ENCODE peak calls at places on chromosomes 4 and X, in eight cellular contexts. One of them, this sample, is unnamed.

GRCh38 chrX:69503228-69503834 is 795 bp upstream of the NALF2 start:
- DNase-seq in activated naive CD4-positive, alpha-beta T cell treated with anti-CD3 and anti-CD28 coated beads, Interleukin-2, amount 50 U/mL, for 72 hours: no peak
- DNase-seq in WTC11: no peak
- DNase-seq in fibroblast of mammary gland: peak
- DNase-seq in C1 segment of cervical spinal cord: peak
- DNase-seq in G401: peak
- DNase-seq in stimulated activated CD4-positive, alpha-beta T cell treated with anti-CD3 and anti-CD28 coated beads, TNF-alpha, amount 100 ng/mL, for 4 hours: no peak
- DNase-seq in stomach: no peak
- DNase-seq in this sample: no peak

GRCh38 chr4:128525939-128526630 is 238.5 kb upstream of the PGRMC2 start:
- DNase-seq in activated naive CD4-positive, alpha-beta T cell treated with anti-CD3 and anti-CD28 coated beads, Interleukin-2, amount 50 U/mL, for 72 hours: no peak
- DNase-seq in WTC11: no peak
- DNase-seq in fibroblast of mammary gland: peak
- DNase-seq in C1 segment of cervical spinal cord: no peak
- DNase-seq in G401: no peak
- DNase-seq in stimulated activated CD4-positive, alpha-beta T cell treated with anti-CD3 and anti-CD28 coated beads, TNF-alpha, amount 100 ng/mL, for 4 hours: no peak
- DNase-seq in stomach: no peak
- DNase-seq in this sample: no peak

GRCh38 chr4:30722092-30722915 is 2.1 kb downstream of the PCDH7 start:
- DNase-seq in activated naive CD4-positive, alpha-beta T cell treated with anti-CD3 and anti-CD28 coated beads, Interleukin-2, amount 50 U/mL, for 72 hours: no peak
- DNase-seq in WTC11: peak
- DNase-seq in fibroblast of mammary gland: no peak
- DNase-seq in C1 segment of cervical spinal cord: no peak
- DNase-seq in G401: no peak
- DNase-seq in stimulated activated CD4-positive, alpha-beta T cell treated with anti-CD3 and anti-CD28 coated beads, TNF-alpha, amount 100 ng/mL, for 4 hours: no peak
- DNase-seq in stomach: no peak
- DNase-seq in this sample: peak

GRCh38 chrX:24144528-24144927 is 5.0 kb upstream of the ZFX start:
- DNase-seq in activated naive CD4-positive, alpha-beta T cell treated with anti-CD3 and anti-CD28 coated beads, Interleukin-2, amount 50 U/mL, for 72 hours: no peak
- DNase-seq in WTC11: no peak
- DNase-seq in fibroblast of mammary gland: no peak
- DNase-seq in C1 segment of cervical spinal cord: no peak
- DNase-seq in G401: no peak
- DNase-seq in stimulated activated CD4-positive, alpha-beta T cell treated with anti-CD3 and anti-CD28 coated beads, TNF-alpha, amount 100 ng/mL, for 4 hours: no peak
- DNase-seq in stomach: no peak
- DNase-seq in this sample: no peak

GRCh38 chr4:144575181-144575580 is 70.8 kb upstream of the HHIP start:
- DNase-seq in activated naive CD4-positive, alpha-beta T cell treated with anti-CD3 and anti-CD28 coated beads, Interleukin-2, amount 50 U/mL, for 72 hours: no peak
- DNase-seq in WTC11: no peak
- DNase-seq in fibroblast of mammary gland: peak
- DNase-seq in C1 segment of cervical spinal cord: no peak
- DNase-seq in G401: peak
- DNase-seq in stimulated activated CD4-positive, alpha-beta T cell treated with anti-CD3 and anti-CD28 coated beads, TNF-alpha, amount 100 ng/mL, for 4 hours: no peak
- DNase-seq in stomach: no peak
- DNase-seq in this sample: no peak

GRCh38 chr4:26197018-26197779 is 123.6 kb upstream of the RBPJ start:
- DNase-seq in activated naive CD4-positive, alpha-beta T cell treated with anti-CD3 and anti-CD28 coated beads, Interleukin-2, amount 50 U/mL, for 72 hours: peak
- DNase-seq in WTC11: no peak
- DNase-seq in fibroblast of mammary gland: peak
- DNase-seq in C1 segment of cervical spinal cord: no peak
- DNase-seq in G401: no peak
- DNase-seq in stimulated activated CD4-positive, alpha-beta T cell treated with anti-CD3 and anti-CD28 coated beads, TNF-alpha, amount 100 ng/mL, for 4 hours: peak
- DNase-seq in stomach: peak
- DNase-seq in this sample: no peak

GRCh38 chr4:24915121-24915922 is 2.5 kb upstream of the CCDC149 start:
- DNase-seq in activated naive CD4-positive, alpha-beta T cell treated with anti-CD3 and anti-CD28 coated beads, Interleukin-2, amount 50 U/mL, for 72 hours: no peak
- DNase-seq in WTC11: peak
- DNase-seq in fibroblast of mammary gland: no peak
- DNase-seq in C1 segment of cervical spinal cord: peak
- DNase-seq in G401: peak
- DNase-seq in stimulated activated CD4-positive, alpha-beta T cell treated with anti-CD3 and anti-CD28 coated beads, TNF-alpha, amount 100 ng/mL, for 4 hours: no peak
- DNase-seq in stomach: no peak
- DNase-seq in this sample: no peak

GRCh38 chr4:786861-787300 is 39.0 kb downstream of the CPLX1 start:
- DNase-seq in activated naive CD4-positive, alpha-beta T cell treated with anti-CD3 and anti-CD28 coated beads, Interleukin-2, amount 50 U/mL, for 72 hours: no peak
- DNase-seq in WTC11: no peak
- DNase-seq in fibroblast of mammary gland: no peak
- DNase-seq in C1 segment of cervical spinal cord: no peak
- DNase-seq in G401: peak
- DNase-seq in stimulated activated CD4-positive, alpha-beta T cell treated with anti-CD3 and anti-CD28 coated beads, TNF-alpha, amount 100 ng/mL, for 4 hours: no peak
- DNase-seq in stomach: no peak
- DNase-seq in this sample: peak

GRCh38 chrX:18549643-18550042 is 122.3 kb downstream of the RS1 start:
- DNase-seq in activated naive CD4-positive, alpha-beta T cell treated with anti-CD3 and anti-CD28 coated beads, Interleukin-2, amount 50 U/mL, for 72 hours: no peak
- DNase-seq in WTC11: peak
- DNase-seq in fibroblast of mammary gland: no peak
- DNase-seq in C1 segment of cervical spinal cord: no peak
- DNase-seq in G401: no peak
- DNase-seq in stimulated activated CD4-positive, alpha-beta T cell treated with anti-CD3 and anti-CD28 coated beads, TNF-alpha, amount 100 ng/mL, for 4 hours: no peak
- DNase-seq in stomach: no peak
- DNase-seq in this sample: no peak

GRCh38 chr4:8858188-8858924 is 13.3 kb downstream of the HMX1 start:
- DNase-seq in activated naive CD4-positive, alpha-beta T cell treated with anti-CD3 and anti-CD28 coated beads, Interleukin-2, amount 50 U/mL, for 72 hours: no peak
- DNase-seq in WTC11: peak
- DNase-seq in fibroblast of mammary gland: no peak
- DNase-seq in C1 segment of cervical spinal cord: no peak
- DNase-seq in G401: no peak
- DNase-seq in stimulated activated CD4-positive, alpha-beta T cell treated with anti-CD3 and anti-CD28 coated beads, TNF-alpha, amount 100 ng/mL, for 4 hours: no peak
- DNase-seq in stomach: no peak
- DNase-seq in this sample: peak

GRCh38 chr4:38512840-38513239 is 151.2 kb upstream of the KLF3 start:
- DNase-seq in activated naive CD4-positive, alpha-beta T cell treated with anti-CD3 and anti-CD28 coated beads, Interleukin-2, amount 50 U/mL, for 72 hours: no peak
- DNase-seq in WTC11: no peak
- DNase-seq in fibroblast of mammary gland: no peak
- DNase-seq in C1 segment of cervical spinal cord: no peak
- DNase-seq in G401: no peak
- DNase-seq in stimulated activated CD4-positive, alpha-beta T cell treated with anti-CD3 and anti-CD28 coated beads, TNF-alpha, amount 100 ng/mL, for 4 hours: no peak
- DNase-seq in stomach: no peak
- DNase-seq in this sample: no peak

GRCh38 chr4:48093949-48094550 is 40.0 kb downstream of the TXK start:
- DNase-seq in activated naive CD4-positive, alpha-beta T cell treated with anti-CD3 and anti-CD28 coated beads, Interleukin-2, amount 50 U/mL, for 72 hours: peak
- DNase-seq in WTC11: no peak
- DNase-seq in fibroblast of mammary gland: no peak
- DNase-seq in C1 segment of cervical spinal cord: no peak
- DNase-seq in G401: no peak
- DNase-seq in stimulated activated CD4-positive, alpha-beta T cell treated with anti-CD3 and anti-CD28 coated beads, TNF-alpha, amount 100 ng/mL, for 4 hours: no peak
- DNase-seq in stomach: no peak
- DNase-seq in this sample: no peak

GRCh38 chr4:155667538-155668511 is 1.2 kb downstream of the GUCY1A1 start:
- DNase-seq in activated naive CD4-positive, alpha-beta T cell treated with anti-CD3 and anti-CD28 coated beads, Interleukin-2, amount 50 U/mL, for 72 hours: no peak
- DNase-seq in WTC11: peak
- DNase-seq in fibroblast of mammary gland: peak
- DNase-seq in C1 segment of cervical spinal cord: no peak
- DNase-seq in G401: no peak
- DNase-seq in stimulated activated CD4-positive, alpha-beta T cell treated with anti-CD3 and anti-CD28 coated beads, TNF-alpha, amount 100 ng/mL, for 4 hours: no peak
- DNase-seq in stomach: no peak
- DNase-seq in this sample: peak

GRCh38 chr4:115279300-115279699 is 165.9 kb upstream of the NDST4 start:
- DNase-seq in activated naive CD4-positive, alpha-beta T cell treated with anti-CD3 and anti-CD28 coated beads, Interleukin-2, amount 50 U/mL, for 72 hours: no peak
- DNase-seq in WTC11: no peak
- DNase-seq in fibroblast of mammary gland: no peak
- DNase-seq in C1 segment of cervical spinal cord: no peak
- DNase-seq in G401: no peak
- DNase-seq in stimulated activated CD4-positive, alpha-beta T cell treated with anti-CD3 and anti-CD28 coated beads, TNF-alpha, amount 100 ng/mL, for 4 hours: no peak
- DNase-seq in stomach: no peak
- DNase-seq in this sample: no peak

GRCh38 chr4:32658019-32658418 is 1937.8 kb downstream of the PCDH7 start:
- DNase-seq in activated naive CD4-positive, alpha-beta T cell treated with anti-CD3 and anti-CD28 coated beads, Interleukin-2, amount 50 U/mL, for 72 hours: no peak
- DNase-seq in WTC11: no peak
- DNase-seq in fibroblast of mammary gland: no peak
- DNase-seq in C1 segment of cervical spinal cord: no peak
- DNase-seq in G401: no peak
- DNase-seq in stimulated activated CD4-positive, alpha-beta T cell treated with anti-CD3 and anti-CD28 coated beads, TNF-alpha, amount 100 ng/mL, for 4 hours: no peak
- DNase-seq in stomach: no peak
- DNase-seq in this sample: no peak

This sample was measured in left lung.